ENCODE peak calls at places on chromosomes 1 and 21, in six cellular contexts. H, G, U, T, P and S are unnamed samples.

GRCh38 chr1:96978867-96979266 is 257.3 kb downstream of the PTBP2 start:
- DNase-seq in H (no peak), G (no peak), U (no peak), T (no peak), P (no peak), S (no peak)

GRCh38 chr1:231266811-231267322 is 25.9 kb downstream of the GNPAT start:
- DNase-seq in H (no peak), G (no peak), U (no peak), T (no peak), P (no peak), S (no peak)

GRCh38 chr1:226600254-226600653 is 51.7 kb downstream of the STUM start:
- DNase-seq in H (no peak), G (no peak), U (no peak), T (no peak), P (no peak), S (no peak)

GRCh38 chr1:176670853-176671252 is 207.9 kb downstream of the PAPPA2 start:
- DNase-seq in H (no peak), G (no peak), U (no peak), T (no peak), P (no peak), S (no peak)

GRCh38 chr1:7928247-7928646 is 12.4 kb downstream of the TNFRSF9 start:
- DNase-seq in H (no peak), G (no peak), U (no peak), T (no peak), P (no peak), S (no peak)

GRCh38 chr1:11383553-11384169 is 95.3 kb upstream of the DISP3 start:
- DNase-seq in H (no peak), G (no peak), U (no peak), T (no peak), P (no peak), S (no peak)

GRCh38 chr1:12601690-12602632 is 16.0 kb downstream of the DHRS3 start:
- DNase-seq in H (peak; percentile 56), G (peak; percentile 80), U (peak; percentile 34), T (no peak), P (no peak), S (no peak)

GRCh38 chr1:14482784-14483183 is 115.7 kb upstream of the KAZN start:
- DNase-seq in H (no peak), G (no peak), U (no peak), T (no peak), P (no peak), S (no peak)

GRCh38 chr1:41622402-41622801 is 137.9 kb upstream of the EDN2 start:
- DNase-seq in H (no peak), G (no peak), U (no peak), T (no peak), P (no peak), S (no peak)

GRCh38 chr1:37731312-37732019 is 33.5 kb downstream of the EPHA10 start:
- DNase-seq in H (no peak), G (no peak), U (no peak), T (no peak), P (no peak), S (no peak)

GRCh38 chr1:184163674-184164470 is 112.3 kb downstream of the TSEN15 start:
- DNase-seq in H (no peak), G (peak; percentile 27), U (no peak), T (peak; percentile 42), P (no peak), S (peak; percentile 68)

GRCh38 chr1:212218911-212219310 is 66.3 kb upstream of the PPP2R5A start:
- DNase-seq in H (no peak), G (no peak), U (no peak), T (peak; percentile 48), P (no peak), S (no peak)

GRCh38 chr1:25082995-25083394 is 149.3 kb downstream of the SYF2 start:
- DNase-seq in H (no peak), G (no peak), U (no peak), T (no peak), P (no peak), S (no peak)

GRCh38 chr1:76607712-76608111 is 259.6 kb upstream of the ST6GALNAC5 start:
- DNase-seq in H (no peak), G (peak; percentile 12), U (no peak), T (no peak), P (no peak), S (no peak)

DNA sequence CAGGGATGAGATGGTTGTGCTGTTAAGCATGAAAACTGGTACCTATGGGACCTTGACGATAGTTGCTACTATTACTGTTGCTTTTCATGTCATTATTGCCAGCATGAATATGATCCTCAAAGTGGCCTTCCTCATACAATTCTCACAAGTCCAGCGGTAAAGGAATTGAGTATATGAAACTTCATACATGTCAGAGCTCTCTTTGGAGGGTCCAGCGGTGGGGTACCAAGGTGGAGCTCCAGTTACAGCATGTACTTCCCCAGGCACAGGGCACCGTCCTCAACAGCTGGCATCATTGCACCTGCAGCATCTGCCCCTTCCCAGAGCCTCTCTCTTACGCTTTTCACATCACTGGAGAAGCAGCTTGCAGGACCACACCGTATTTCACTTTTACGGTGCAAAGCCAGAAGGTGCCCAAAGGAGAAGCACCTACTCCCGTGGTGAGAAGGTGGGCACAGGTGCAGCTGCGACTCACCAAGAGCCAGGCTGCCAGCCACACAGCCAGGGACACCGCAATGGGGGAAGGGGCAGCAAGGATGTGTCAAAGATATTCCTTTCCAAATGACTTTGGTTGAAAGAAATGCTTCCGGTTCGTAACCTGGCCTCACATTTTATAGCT is 166.4 kb upstream of the IRF2BP2 start:
- DNase-seq in H (no peak), G (no peak), U (no peak), T (no peak), P (peak; percentile 53), S (no peak)
- TF ChIP-seq ZNF274 in H (no peak), G (no peak), U (no peak), T (no peak), P (no peak), S (no peak)

GRCh38 chr21:22263890-22264289 is 1265.7 kb downstream of the NCAM2 start:
- DNase-seq in H (no peak), G (no peak), U (no peak), T (no peak), P (no peak), S (no peak)

GRCh38 chr21:22260274-22260673 is 1262.1 kb downstream of the NCAM2 start:
- DNase-seq in H (no peak), G (no peak), U (no peak), T (no peak), P (no peak), S (no peak)

GRCh38 chr21:22258821-22259220 is 1260.6 kb downstream of the NCAM2 start:
- DNase-seq in H (no peak), G (no peak), U (no peak), T (no peak), P (no peak), S (no peak)
- H3K4me3 ChIP-seq in H (no peak overlapping the region), G (no peak overlapping the region), U (no peak overlapping the region), T (no peak overlapping the region), P (no peak overlapping the region), S (no peak overlapping the region)

GRCh38 chr1:61536722-61537121 is 188.2 kb downstream of the TM2D1 start:
- DNase-seq in H (no peak), G (no peak), U (no peak), T (no peak), P (no peak), S (no peak)
- TF ChIP-seq ZNF274 in H (no peak), G (no peak), U (no peak), T (no peak), P (no peak), S (no peak)

GRCh38 chr1:119227446-119227845 is 87.0 kb upstream of the WARS2 start:
- DNase-seq in H (no peak), G (peak; percentile 4), U (no peak), T (no peak), P (no peak), S (no peak)
- H3K4me3 ChIP-seq in H (no peak overlapping the region), G (no peak overlapping the region), U (no peak overlapping the region), T (no peak overlapping the region), P (no peak overlapping the region), S (no peak overlapping the region)

DNA sequence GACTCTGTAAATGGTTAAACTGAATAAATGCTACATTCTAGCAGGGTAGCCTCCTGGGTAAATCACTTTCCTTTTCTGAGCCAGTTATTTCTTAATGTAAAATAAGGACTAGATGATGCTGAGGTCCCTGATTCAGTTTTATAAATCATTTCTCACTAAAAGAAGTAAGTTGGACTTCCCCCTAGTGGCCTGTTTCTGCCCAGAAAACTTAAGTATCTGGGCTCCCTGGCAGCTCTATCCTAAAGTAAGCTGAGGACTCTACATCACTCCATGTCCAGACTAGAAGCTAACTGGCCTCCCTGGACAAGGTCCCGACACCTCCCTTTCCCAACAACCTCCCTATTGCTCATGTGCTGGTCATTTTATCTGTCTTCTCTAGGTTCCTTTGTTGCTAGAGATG is 3.0 kb downstream of the GPN2 start:
- DNase-seq in H (no peak), G (peak; percentile 43), U (no peak), T (no peak), P (no peak), S (no peak)
- TF ChIP-seq ZNF274 in H (no peak), G (no peak), U (no peak), T (no peak), P (no peak), S (no peak)

DNA sequence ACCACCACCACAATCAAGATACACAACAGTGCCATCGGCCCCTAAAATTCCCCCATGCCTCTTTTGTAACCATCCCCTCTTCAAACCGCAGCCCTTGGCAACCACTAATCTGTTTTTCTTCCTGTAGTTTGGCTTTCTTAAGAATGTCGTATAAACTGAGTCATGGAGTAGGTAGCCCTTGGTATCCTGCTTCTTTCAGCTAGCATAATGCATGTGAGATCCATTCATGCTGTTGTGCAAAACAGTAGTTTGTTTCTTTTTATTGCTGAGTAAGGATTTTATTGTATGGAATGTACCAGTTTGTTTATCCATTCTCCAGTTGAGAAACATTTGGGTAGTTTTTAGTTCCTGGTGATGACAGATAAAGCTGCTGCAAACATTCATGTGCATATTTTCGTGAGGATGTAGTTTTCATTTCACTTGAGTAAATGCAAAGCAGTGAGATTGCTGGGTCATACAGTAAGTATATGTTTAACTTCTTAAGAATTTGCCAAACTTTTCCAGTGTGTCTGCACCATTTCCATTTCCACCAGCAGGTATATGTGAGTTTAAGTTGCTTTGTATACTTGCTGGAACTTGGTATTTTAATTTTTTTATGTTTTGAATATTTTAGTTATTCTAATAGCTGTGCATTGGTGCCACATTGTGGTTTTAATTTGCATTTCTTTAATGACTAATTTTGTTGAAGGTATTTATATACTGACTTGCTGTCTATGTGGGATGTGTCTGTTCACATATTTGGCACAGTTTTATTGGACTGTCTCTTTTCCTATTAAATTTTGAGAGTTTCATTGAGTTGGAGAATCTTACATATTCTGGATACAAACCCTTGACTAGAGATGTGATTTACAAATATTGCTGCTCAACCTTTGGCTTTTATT is 148.4 kb upstream of the MAP1LC3C start:
- DNase-seq in H (no peak), G (no peak), U (no peak), T (no peak), P (no peak), S (peak; percentile 18)
- H3K4me3 ChIP-seq in H (no peak overlapping the region), G (no peak overlapping the region), U (no peak overlapping the region), T (peak overlapping the region; percentile 29), P (no peak overlapping the region), S (no peak overlapping the region)

GRCh38 chr1:2449636-2450454 is 26.2 kb upstream of the PLCH2 start:
- DNase-seq in H (no peak), G (no peak), U (peak; percentile 14), T (no peak), P (no peak), S (no peak)
- TF ChIP-seq ZNF274 in H (no peak), G (no peak), U (no peak), T (no peak), P (no peak), S (no peak)